ENCODE peak calls at places on chromosomes 4 and X, in five cellular contexts. One of them, this sample, is unnamed.

GRCh38 chr4:183617075-183617474 is 41.9 kb downstream of the RWDD4 start:
- DNase-seq in GM10248: no peak
- DNase-seq in left lung: no peak
- DNase-seq in cardiac fibroblast: no peak
- DNase-seq in HL-60: no peak
- DNase-seq in this sample: no peak

GRCh38 chrX:104253567-104254441 is 929 bp downstream of the ESX1 start:
- DNase-seq in cardiac fibroblast: no peak
- DNase-seq in HL-60: no peak
- DNase-seq in left lung: no peak
- DNase-seq in GM10248: no peak
- DNase-seq in this sample: no peak

GRCh38 chr4:156672924-156673323 is 298.7 kb downstream of the PDGFC start:
- DNase-seq in cardiac fibroblast: peak
- DNase-seq in GM10248: no peak
- DNase-seq in left lung: no peak
- DNase-seq in HL-60: no peak
- DNase-seq in this sample: peak

GRCh38 chr4:2662598-2662997 is 93.5 kb downstream of the TNIP2 start:
- DNase-seq in left lung: no peak
- DNase-seq in GM10248: no peak
- DNase-seq in cardiac fibroblast: peak
- DNase-seq in HL-60: peak
- DNase-seq in this sample: peak

GRCh38 chr4:2860391-2861348 is 17.0 kb downstream of the ADD1 start:
- DNase-seq in left lung: no peak
- DNase-seq in HL-60: no peak
- DNase-seq in cardiac fibroblast: peak
- DNase-seq in GM10248: no peak
- DNase-seq in this sample: no peak

GRCh38 chrX:40809210-40809609 is 73.9 kb upstream of the MED14 start:
- DNase-seq in left lung: no peak
- DNase-seq in GM10248: no peak
- DNase-seq in cardiac fibroblast: no peak
- DNase-seq in HL-60: no peak
- DNase-seq in this sample: peak

GRCh38 chr4:171583790-171584189 is 229.4 kb upstream of the GALNTL6 start:
- DNase-seq in GM10248: no peak
- DNase-seq in cardiac fibroblast: no peak
- DNase-seq in HL-60: no peak
- DNase-seq in left lung: no peak
- DNase-seq in this sample: no peak

GRCh38 chr4:145934434-145935047 is 4.1 kb downstream of the ZNF827 start:
- DNase-seq in cardiac fibroblast: no peak
- DNase-seq in GM10248: no peak
- DNase-seq in left lung: no peak
- DNase-seq in HL-60: no peak
- DNase-seq in this sample: no peak

GRCh38 chr4:40482985-40483647 is 146.5 kb downstream of the RBM47 start:
- DNase-seq in left lung: no peak
- DNase-seq in HL-60: no peak
- DNase-seq in cardiac fibroblast: no peak
- DNase-seq in GM10248: no peak
- DNase-seq in this sample: no peak

GRCh38 chr4:123816462-123816861 is 419.9 kb downstream of the SPRY1 start:
- DNase-seq in cardiac fibroblast: no peak
- DNase-seq in left lung: no peak
- DNase-seq in HL-60: no peak
- DNase-seq in GM10248: no peak
- DNase-seq in this sample: peak

GRCh38 chrX:56232221-56233082 is at the start of gene KLF8:
- DNase-seq in HL-60: no peak
- DNase-seq in cardiac fibroblast: no peak
- DNase-seq in GM10248: peak
- DNase-seq in left lung: peak
- DNase-seq in this sample: no peak

GRCh38 chr4:184884863-184885262 is 59.1 kb upstream of the ACSL1 start:
- DNase-seq in left lung: no peak
- DNase-seq in GM10248: no peak
- DNase-seq in HL-60: no peak
- DNase-seq in cardiac fibroblast: no peak
- DNase-seq in this sample: no peak

GRCh38 chr4:53089940-53090729 is 228.0 kb downstream of the RASL11B start:
- DNase-seq in left lung: no peak
- DNase-seq in cardiac fibroblast: peak
- DNase-seq in GM10248: no peak
- DNase-seq in HL-60: no peak
- DNase-seq in this sample: peak

GRCh38 chr4:38320833-38321232 is 343.2 kb upstream of the KLF3 start:
- DNase-seq in left lung: no peak
- DNase-seq in GM10248: no peak
- DNase-seq in HL-60: no peak
- DNase-seq in cardiac fibroblast: no peak
- DNase-seq in this sample: no peak

GRCh38 chr4:74158561-74159396 is 861 bp downstream of the MTHFD2L start:
- DNase-seq in HL-60: no peak
- DNase-seq in GM10248: no peak
- DNase-seq in left lung: no peak
- DNase-seq in cardiac fibroblast: peak
- DNase-seq in this sample: peak

GRCh38 chr4:168483786-168484185 is 3.5 kb upstream of the DDX60L start:
- DNase-seq in HL-60: no peak
- DNase-seq in GM10248: no peak
- DNase-seq in left lung: no peak
- DNase-seq in cardiac fibroblast: no peak
- DNase-seq in this sample: peak

GRCh38 chr4:89305712-89306437 is 1.7 kb downstream of the GPRIN3 start:
- DNase-seq in HL-60: peak
- DNase-seq in GM10248: no peak
- DNase-seq in left lung: no peak
- DNase-seq in cardiac fibroblast: peak
- DNase-seq in this sample: peak

GRCh38 chrX:40938418-40938817 is 146.8 kb upstream of the USP9X start:
- DNase-seq in HL-60: no peak
- DNase-seq in left lung: no peak
- DNase-seq in GM10248: no peak
- DNase-seq in cardiac fibroblast: peak
- DNase-seq in this sample: peak

GRCh38 chrX:47283015-47283771 is 50.4 kb downstream of the USP11 start:
- DNase-seq in HL-60: no peak
- DNase-seq in GM10248: peak
- DNase-seq in cardiac fibroblast: peak
- DNase-seq in left lung: no peak
- DNase-seq in this sample: peak

GRCh38 chr4:128812360-128812958 is 3.0 kb downstream of the JADE1 start:
- DNase-seq in left lung: no peak
- DNase-seq in GM10248: peak
- DNase-seq in HL-60: no peak
- DNase-seq in cardiac fibroblast: peak
- DNase-seq in this sample: peak

GRCh38 chr4:55993994-55994657 is 45.4 kb downstream of the CEP135 start:
- DNase-seq in HL-60: no peak
- DNase-seq in GM10248: peak
- DNase-seq in cardiac fibroblast: no peak
- DNase-seq in left lung: no peak
- DNase-seq in this sample: no peak

GRCh38 chrX:130110379-130111219 is at the start of gene ELF4:
- DNase-seq in GM10248: peak
- DNase-seq in left lung: peak
- DNase-seq in cardiac fibroblast: peak
- DNase-seq in HL-60: no peak
- DNase-seq in this sample: peak

DNA sequence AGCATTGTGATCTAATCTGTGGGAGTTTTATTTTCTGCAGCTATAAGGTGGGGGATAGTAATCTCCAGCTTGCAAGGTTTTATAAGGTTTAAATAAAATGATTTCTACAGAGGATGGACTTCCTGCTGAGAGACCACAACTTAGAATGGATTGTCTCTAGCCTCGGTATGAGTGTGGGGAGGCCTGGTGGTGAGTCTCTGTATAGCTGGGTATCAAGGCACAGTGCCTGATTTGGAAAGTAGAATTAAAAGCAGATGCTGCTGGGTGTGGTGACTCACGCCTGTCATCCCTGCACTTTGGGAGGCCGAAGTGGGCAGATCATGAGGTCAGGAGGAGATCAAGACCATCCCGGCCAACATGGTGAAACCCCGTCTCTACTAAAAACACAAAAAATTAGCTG is 162.0 kb upstream of the GATB start:
- DNase-seq in cardiac fibroblast: no peak
- DNase-seq in left lung: no peak
- DNase-seq in GM10248: no peak
- DNase-seq in HL-60: no peak
- DNase-seq in this sample: peak
- TF ChIP-seq CTCF in cardiac fibroblast: no peak
- TF ChIP-seq CTCF in left lung: no peak
- TF ChIP-seq CTCF in GM10248: no peak
- TF ChIP-seq CTCF in HL-60: no peak
- TF ChIP-seq CTCF in this sample: no peak

DNA sequence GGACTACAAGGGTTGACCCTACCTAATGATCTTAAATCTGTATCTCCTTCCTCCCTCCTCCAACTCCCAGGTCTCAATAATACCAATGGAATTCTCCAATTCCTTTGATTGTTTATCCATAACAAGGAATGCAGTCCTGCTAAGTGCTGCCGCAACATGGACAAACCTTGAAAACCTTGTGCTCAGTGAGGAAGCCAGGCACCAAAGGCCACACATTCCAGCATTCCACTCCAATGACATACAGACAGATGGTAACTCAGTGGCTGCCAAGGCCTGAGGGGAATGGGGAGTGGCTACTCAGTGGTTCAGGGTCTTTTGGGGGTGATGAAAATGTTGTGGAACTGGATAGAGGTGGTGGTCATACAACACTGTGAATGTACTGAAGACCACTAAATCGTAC is 10.4 kb downstream of the HAUS7 start:
- DNase-seq in cardiac fibroblast: peak
- DNase-seq in GM10248: no peak
- DNase-seq in left lung: no peak
- DNase-seq in HL-60: no peak
- DNase-seq in this sample: peak
- TF ChIP-seq CTCF in cardiac fibroblast: no peak
- TF ChIP-seq CTCF in GM10248: no peak
- TF ChIP-seq CTCF in left lung: no peak
- TF ChIP-seq CTCF in HL-60: no peak
- TF ChIP-seq CTCF in this sample: peak

GRCh38 chrX:51215266-51215665 is 117.4 kb upstream of the NUDT10 start:
- DNase-seq in HL-60: no peak
- DNase-seq in cardiac fibroblast: no peak
- DNase-seq in left lung: no peak
- DNase-seq in GM10248: no peak
- DNase-seq in this sample: no peak
- TF ChIP-seq CTCF in HL-60: no peak
- TF ChIP-seq CTCF in cardiac fibroblast: no peak
- TF ChIP-seq CTCF in left lung: no peak
- TF ChIP-seq CTCF in GM10248: no peak
- TF ChIP-seq CTCF in this sample: no peak

GRCh38 chrX:25196221-25196620 is 180.5 kb upstream of the ARX start:
- DNase-seq in cardiac fibroblast: no peak
- DNase-seq in GM10248: no peak
- DNase-seq in HL-60: no peak
- DNase-seq in left lung: no peak
- DNase-seq in this sample: no peak

DNA sequence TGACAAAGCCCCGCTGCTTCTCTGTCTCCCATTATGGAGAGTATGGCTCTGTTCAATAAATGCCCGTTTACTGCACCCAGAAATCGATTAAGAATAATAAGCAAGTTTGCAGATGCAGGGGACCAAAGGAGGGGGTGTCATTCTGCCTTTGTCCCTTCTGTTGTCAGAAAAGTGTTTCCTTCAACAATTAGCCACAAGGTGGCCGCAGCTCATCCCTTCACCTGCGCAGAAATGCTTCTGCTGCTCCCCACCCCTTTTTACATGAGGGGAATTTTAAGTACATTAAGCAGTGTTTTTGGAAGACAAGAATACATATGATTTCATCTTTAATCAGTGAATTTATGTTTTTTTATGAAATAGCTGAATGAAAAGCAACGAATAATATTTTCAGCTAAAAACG is 175.6 kb upstream of the ARX start:
- DNase-seq in HL-60: no peak
- DNase-seq in cardiac fibroblast: no peak
- DNase-seq in GM10248: no peak
- DNase-seq in left lung: no peak
- DNase-seq in this sample: no peak
- TF ChIP-seq CTCF in HL-60: no peak
- TF ChIP-seq CTCF in cardiac fibroblast: no peak
- TF ChIP-seq CTCF in GM10248: no peak
- TF ChIP-seq CTCF in left lung: no peak
- TF ChIP-seq CTCF in this sample: no peak

GRCh38 chrX:148372925-148373324 is 127.5 kb upstream of the AFF2 start:
- DNase-seq in GM10248: no peak
- DNase-seq in cardiac fibroblast: no peak
- DNase-seq in left lung: no peak
- DNase-seq in HL-60: no peak
- DNase-seq in this sample: no peak
- TF ChIP-seq CTCF in GM10248: no peak
- TF ChIP-seq CTCF in cardiac fibroblast: no peak
- TF ChIP-seq CTCF in left lung: no peak
- TF ChIP-seq CTCF in HL-60: no peak
- TF ChIP-seq CTCF in this sample: no peak

DNA sequence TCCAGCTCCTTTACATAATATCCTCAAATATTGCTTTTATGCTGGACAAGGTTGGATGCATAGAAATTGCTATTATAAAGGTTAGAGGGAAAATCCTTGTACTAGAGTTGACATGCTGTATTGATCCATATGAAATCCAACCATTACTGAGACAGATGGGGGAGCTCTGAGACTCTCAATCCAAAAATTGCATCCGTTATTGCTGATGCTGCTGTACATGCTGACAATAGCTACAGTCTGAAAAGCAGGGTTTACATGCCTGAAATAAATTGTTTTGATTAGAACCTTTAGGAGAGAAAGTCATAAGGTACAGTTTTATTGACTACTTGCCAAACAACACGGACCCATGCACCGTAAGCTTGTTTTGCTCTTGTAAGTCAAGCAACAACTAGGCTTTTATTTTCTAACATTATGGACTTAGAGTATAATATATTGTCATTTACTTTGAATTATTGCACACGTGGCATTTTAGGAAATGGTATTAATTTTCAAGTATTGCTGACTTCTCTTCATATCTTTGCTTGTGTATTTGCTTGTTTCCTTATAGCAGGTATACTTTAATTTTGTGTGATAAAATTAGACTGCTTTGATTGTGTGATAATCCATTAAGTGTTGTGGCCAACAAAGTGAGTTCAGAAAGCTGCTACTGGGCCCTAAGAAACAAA is 1365.2 kb downstream of the STIM2 start:
- DNase-seq in GM10248: no peak
- DNase-seq in HL-60: no peak
- DNase-seq in left lung: no peak
- DNase-seq in cardiac fibroblast: peak
- DNase-seq in this sample: peak
- TF ChIP-seq CTCF in GM10248: no peak
- TF ChIP-seq CTCF in HL-60: no peak
- TF ChIP-seq CTCF in left lung: no peak
- TF ChIP-seq CTCF in cardiac fibroblast: peak
- TF ChIP-seq CTCF in this sample: peak